ENCODE peak calls at places on chromosome 16, in six cellular contexts. T is fibroblast of lung, M is neural progenitor cell, I is mesendoderm, K is SK-N-SH, X is trophoblast cell. Y is an unnamed sample.

GRCh38 chr16:13041180-13041579 is 139.8 kb downstream of the SHISA9 start:
- DNase-seq in K (no peak), T (no peak), I (no peak), M (peak), X (no peak), Y (no peak)

GRCh38 chr16:22353933-22354541 is 20.4 kb downstream of the CDR2 start:
- DNase-seq in K (no peak), I (no peak), M (no peak), T (peak), X (no peak), Y (no peak)

GRCh38 chr16:88754912-88755744 is 29.9 kb downstream of the PIEZO1 start:
- DNase-seq in X (peak), M (peak), T (peak), K (peak), I (no peak), Y (peak)

GRCh38 chr16:86051376-86052114 is 152.6 kb downstream of the IRF8 start:
- DNase-seq in M (no peak), T (no peak), I (no peak), X (no peak), K (no peak), Y (no peak)

GRCh38 chr16:51003850-51004566 is 147.1 kb downstream of the SALL1 start:
- DNase-seq in X (no peak), T (no peak), I (no peak), M (no peak), K (no peak), Y (no peak)

GRCh38 chr16:52095466-52095865 is 451.5 kb downstream of the TOX3 start:
- DNase-seq in M (no peak), T (no peak), K (no peak), X (no peak), I (no peak), Y (no peak)

GRCh38 chr16:84117482-84117843 is 721 bp upstream of the MBTPS1 start:
- DNase-seq in T (peak), M (peak), X (no peak), K (peak), I (peak), Y (no peak)

GRCh38 chr16:84914273-84914672 is 94.5 kb downstream of the CRISPLD2 start:
- DNase-seq in X (no peak), T (no peak), I (no peak), K (no peak), M (no peak), Y (no peak)

GRCh38 chr16:23244122-23244521 is 58.0 kb upstream of the SCNN1B start:
- DNase-seq in T (no peak), I (peak), K (no peak), X (no peak), M (no peak), Y (no peak)

GRCh38 chr16:70740174-70740918 is 54.5 kb upstream of the MTSS2 start:
- DNase-seq in X (no peak), M (no peak), T (no peak), K (no peak), I (no peak), Y (no peak)

GRCh38 chr16:88782454-88783390 is 2.3 kb downstream of the PIEZO1 start:
- DNase-seq in T (peak), X (no peak), M (no peak), K (no peak), I (no peak), Y (peak)

GRCh38 chr16:75251280-75252048 is at the start of gene BCAR1:
- DNase-seq in X (peak), K (peak), T (peak), M (peak), I (peak), Y (no peak)

GRCh38 chr16:814974-815373 is 14.4 kb upstream of the GNG13 start:
- DNase-seq in K (no peak), I (no peak), M (no peak), T (peak), X (no peak), Y (no peak)

GRCh38 chr16:71499775-71500364 is 10.7 kb upstream of the ZNF19 start:
- DNase-seq in T (peak), M (peak), K (peak), X (peak), I (peak), Y (no peak)

GRCh38 chr16:88911946-88912310 is 45.5 kb upstream of the PABPN1L start:
- DNase-seq in M (no peak), T (no peak), I (no peak), X (no peak), K (no peak), Y (no peak)

GRCh38 chr16:81461756-81462155 is 17.1 kb downstream of the CMIP start:
- DNase-seq in K (no peak), X (no peak), T (no peak), I (no peak), M (no peak), Y (no peak)

GRCh38 chr16:84482001-84482891 is 22.2 kb downstream of the MEAK7 start:
- DNase-seq in M (no peak), X (no peak), T (no peak), K (peak), I (no peak), Y (no peak)

GRCh38 chr16:27313422-27314160 is at the start of gene IL4R:
- DNase-seq in T (peak), X (peak), I (peak), K (peak), M (peak), Y (no peak)

GRCh38 chr16:83070416-83071199 is 443.8 kb downstream of the CDH13 start:
- DNase-seq in I (no peak), X (no peak), M (no peak), K (no peak), T (no peak), Y (no peak)

GRCh38 chr16:73050115-73051099 is 2.5 kb upstream of the ZFHX3 start:
- DNase-seq in X (no peak), K (peak), I (no peak), M (no peak), T (no peak), Y (no peak)

GRCh38 chr16:26129997-26130396 is 438.2 kb downstream of the HS3ST4 start:
- DNase-seq in I (no peak), K (no peak), T (no peak), X (no peak), M (no peak), Y (no peak)

GRCh38 chr16:8670014-8670560 is 4.3 kb upstream of the ABAT start:
- DNase-seq in K (no peak), M (no peak), X (no peak), T (no peak), I (no peak), Y (no peak)

GRCh38 chr16:89422905-89423630 is 67.3 kb downstream of the ANKRD11 start:
- DNase-seq in I (no peak), K (no peak), T (peak), X (peak), M (no peak), Y (no peak)

GRCh38 chr16:14186007-14186953 is 115.2 kb downstream of the MRTFB start:
- DNase-seq in K (peak), T (peak), I (peak), X (peak), M (peak), Y (no peak)

GRCh38 chr16:8720080-8720966 is 45.9 kb downstream of the ABAT start:
- DNase-seq in T (peak), I (peak), K (peak), M (peak), X (no peak), Y (no peak)

GRCh38 chr16:85107083-85107482 is 5.2 kb downstream of the CIBAR2 start:
- DNase-seq in I (no peak), K (no peak), M (no peak), T (no peak), X (no peak), Y (no peak)

GRCh38 chr16:84059946-84060901 is 17.6 kb upstream of the SLC38A8 start:
- DNase-seq in X (no peak), I (no peak), T (no peak), K (no peak), M (no peak), Y (no peak)

GRCh38 chr16:719815-720506 is 985 bp upstream of the ANTKMT start:
- DNase-seq in I (no peak), M (no peak), K (peak), X (no peak), T (no peak), Y (no peak)

GRCh38 chr16:56451753-56452689 is 667 bp downstream of the OGFOD1 start:
- DNase-seq in T (peak), I (peak), X (peak), M (peak), K (peak), Y (no peak)

GRCh38 chr16:16086653-16087446 is 136.4 kb downstream of the ABCC6 start:
- DNase-seq in M (no peak), K (no peak), T (no peak), X (no peak), I (no peak), Y (no peak)

GRCh38 chr16:67926181-67926742 is 5.4 kb downstream of the CTRL start:
- DNase-seq in T (no peak), M (no peak), X (no peak), K (no peak), I (peak), Y (no peak)

GRCh38 chr16:78996806-78997205 is 603.7 kb downstream of the MAF start:
- DNase-seq in X (no peak), T (no peak), M (no peak), K (no peak), I (no peak), Y (no peak)

GRCh38 chr16:1338119-1338730 is 4.8 kb downstream of the BAIAP3 start:
- DNase-seq in M (peak), X (peak), T (no peak), I (no peak), K (peak), Y (no peak)

GRCh38 chr16:68784721-68785120 is 47.6 kb downstream of the CDH1 start:
- DNase-seq in I (no peak), M (no peak), T (no peak), K (no peak), X (no peak), Y (no peak)

GRCh38 chr16:81997738-81998137 is 13.5 kb downstream of the SDR42E1 start:
- DNase-seq in I (no peak), K (no peak), T (peak), M (no peak), X (peak), Y (no peak)

GRCh38 chr16:70749006-70749678 is 51.8 kb downstream of the VAC14 start:
- DNase-seq in M (no peak), K (no peak), X (peak), I (no peak), T (no peak), Y (no peak)

GRCh38 chr16:25605381-25605780 is 86.4 kb upstream of the HS3ST4 start:
- DNase-seq in I (peak), K (no peak), T (no peak), X (no peak), M (no peak), Y (no peak)

GRCh38 chr16:30947533-30948086 is 1.3 kb upstream of the ORAI3 start:
- DNase-seq in I (peak), M (peak), T (no peak), X (no peak), K (no peak), Y (no peak)

GRCh38 chr16:50272687-50273381 is 6.5 kb downstream of the ADCY7 start:
- DNase-seq in M (no peak), T (no peak), I (no peak), K (no peak), X (no peak), Y (no peak)

GRCh38 chr16:54931757-54932660 is 1.3 kb downstream of the IRX5 start:
- DNase-seq in K (peak), X (no peak), I (no peak), T (peak), M (peak), Y (no peak)
- H3K27ac ChIP-seq in K (peak), X (no peak), I (no peak), T (no peak), M (no peak), Y (peak)

GRCh38 chr16:57609541-57610401 is 18.7 kb upstream of the ADGRG1 start:
- DNase-seq in X (no peak), M (no peak), K (peak), T (peak), I (no peak), Y (no peak)
- H3K9ac ChIP-seq in X (no peak), M (no peak), K (no peak), T (no peak), I (no peak), Y (no peak)

GRCh38 chr16:66541388-66542360 is 8.2 kb downstream of the TK2 start:
- DNase-seq in M (no peak), K (no peak), T (no peak), I (no peak), X (no peak), Y (no peak)

GRCh38 chr16:66539628-66540469 is 10.1 kb downstream of the TK2 start:
- DNase-seq in M (no peak), I (no peak), X (peak), K (no peak), T (peak), Y (no peak)

GRCh38 chr16:66544358-66544757 is 5.6 kb downstream of the TK2 start:
- DNase-seq in X (no peak), I (no peak), K (no peak), M (no peak), T (no peak), Y (no peak)

GRCh38 chr16:66543541-66543940 is 6.4 kb downstream of the TK2 start:
- DNase-seq in M (no peak), T (no peak), I (no peak), X (no peak), K (no peak), Y (no peak)

GRCh38 chr16:66542396-66542795 is 7.5 kb downstream of the TK2 start:
- DNase-seq in K (no peak), I (no peak), M (no peak), T (no peak), X (no peak), Y (no peak)
- H3K4me2 ChIP-seq in K (no peak), I (no peak), M (no peak), T (no peak), X (no peak), Y (no peak)

GRCh38 chr16:55264949-55265348 is 59.1 kb upstream of the IRX6 start:
- DNase-seq in X (no peak), I (no peak), K (no peak), T (no peak), M (no peak), Y (no peak)

GRCh38 chr16:55257971-55258613 is 65.9 kb upstream of the IRX6 start:
- DNase-seq in M (peak), X (peak), I (peak), K (peak), T (peak), Y (no peak)

GRCh38 chr16:55263271-55264250 is 60.4 kb upstream of the IRX6 start:
- DNase-seq in K (peak), M (no peak), I (no peak), X (no peak), T (no peak), Y (no peak)

GRCh38 chr16:55265926-55266325 is 58.1 kb upstream of the IRX6 start:
- DNase-seq in I (no peak), T (no peak), X (no peak), K (no peak), M (no peak), Y (no peak)

DNA sequence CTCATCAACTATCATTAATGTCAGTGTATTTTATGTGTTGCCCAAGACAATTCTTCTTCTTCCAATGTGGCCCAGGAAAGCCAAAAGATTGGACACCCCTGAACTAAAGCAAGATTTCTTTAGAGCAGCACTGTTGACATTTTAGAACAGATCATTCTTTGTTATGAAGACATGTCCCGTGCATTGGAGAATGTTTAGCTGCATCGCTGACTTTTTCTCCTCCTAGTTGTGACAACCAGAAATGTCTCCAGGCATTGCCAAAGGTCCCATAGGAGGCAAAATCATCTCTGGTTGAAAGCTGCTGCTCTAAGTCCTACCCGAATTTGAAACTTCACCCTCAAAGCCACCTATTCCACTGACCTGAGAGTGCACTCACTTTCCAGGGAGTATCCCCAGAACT is 62.7 kb upstream of the IRX6 start:
- DNase-seq in M (no peak), T (no peak), I (no peak), X (no peak), K (no peak), Y (no peak)
- H3K27ac ChIP-seq in M (no peak), T (no peak), I (no peak), X (no peak), K (no peak), Y (no peak)

GRCh38 chr16:11370084-11370931 is 25.0 kb downstream of the RMI2 start:
- DNase-seq in K (no peak), M (no peak), I (no peak), X (peak), T (no peak), Y (no peak)
- H3K9ac ChIP-seq in K (no peak), M (no peak), I (no peak), X (no peak), T (no peak), Y (no peak)